ENCODE peak calls at places on chromosomes 16 and 17, in eight cellular contexts. A is amniotic stem cell; N is CD8-positive, alpha-beta memory T cell; O is fibroblast of villous mesenchyme; J is thoracic aorta; H is GM12892; Z is anterior cingulate cortex; G is nephron progenitor cell. P is an unnamed sample.

GRCh38 chr17:37179893-37180292 is 195.9 kb upstream of the C17orf78 start:
- DNase-seq in A (no peak), N (no peak), O (peak), J (no peak), H (no peak), Z (no peak), G (no peak), P (no peak)

GRCh38 chr16:73064227-73064995 is 16.5 kb upstream of the ZFHX3 start:
- DNase-seq in A (no peak), N (no peak), O (peak), J (no peak), H (no peak), Z (no peak), G (no peak), P (no peak)

GRCh38 chr17:2035549-2036490 is 5.9 kb downstream of the DPH1 start:
- DNase-seq in A (no peak), N (no peak), O (no peak), J (no peak), H (no peak), Z (no peak), G (no peak), P (no peak)

GRCh38 chr17:46020023-46020735 is 21.1 kb downstream of the STH start:
- DNase-seq in A (no peak), N (peak), O (no peak), J (no peak), H (no peak), Z (no peak), G (no peak), P (peak)

GRCh38 chr17:75757086-75757681 is 7.8 kb downstream of the GALK1 start:
- DNase-seq in A (no peak), N (no peak), O (no peak), J (no peak), H (no peak), Z (no peak), G (no peak), P (no peak)

GRCh38 chr16:20844588-20844987 is 38.3 kb downstream of the REXO5 start:
- DNase-seq in A (no peak), N (no peak), O (no peak), J (no peak), H (no peak), Z (no peak), G (no peak), P (no peak)

GRCh38 chr17:60327122-60327869 is 64.6 kb downstream of the USP32 start:
- DNase-seq in A (no peak), N (no peak), O (no peak), J (no peak), H (no peak), Z (peak), G (peak), P (no peak)

GRCh38 chr17:57530508-57530907 is 214.6 kb downstream of the CCDC182 start:
- DNase-seq in A (no peak), N (no peak), O (peak), J (no peak), H (no peak), Z (no peak), G (no peak), P (no peak)

GRCh38 chr16:11379420-11379819 is 34.2 kb downstream of the RMI2 start:
- DNase-seq in A (peak), N (peak), O (no peak), J (no peak), H (peak), Z (no peak), G (no peak), P (no peak)

GRCh38 chr17:13601317-13601775 is 383 bp downstream of the HS3ST3A1 start:
- DNase-seq in A (no peak), N (no peak), O (no peak), J (no peak), H (peak), Z (no peak), G (no peak), P (no peak)

GRCh38 chr17:32016231-32016630 is 9.0 kb downstream of the LRRC37B start:
- DNase-seq in A (no peak), N (no peak), O (no peak), J (no peak), H (no peak), Z (no peak), G (no peak), P (no peak)

GRCh38 chr17:28973414-28973813 is 22.1 kb upstream of the PHF12 start:
- DNase-seq in A (no peak), N (no peak), O (peak), J (no peak), H (no peak), Z (peak), G (no peak), P (no peak)

GRCh38 chr16:48126801-48127644 is 28.8 kb downstream of the ABCC12 start:
- DNase-seq in A (peak), N (no peak), O (peak), J (no peak), H (no peak), Z (no peak), G (no peak), P (no peak)

GRCh38 chr16:85376292-85377095 is 236.6 kb upstream of the GSE1 start:
- DNase-seq in A (no peak), N (no peak), O (no peak), J (peak), H (no peak), Z (peak), G (no peak), P (no peak)

GRCh38 chr16:84559311-84559932 is 55.0 kb upstream of the MEAK7 start:
- DNase-seq in A (no peak), N (no peak), O (no peak), J (no peak), H (no peak), Z (no peak), G (no peak), P (no peak)

GRCh38 chr17:2398655-2399571 is 1.9 kb downstream of the MNT start:
- DNase-seq in A (peak), N (peak), O (peak), J (no peak), H (no peak), Z (peak), G (no peak), P (no peak)

GRCh38 chr17:79622776-79623175 is 11.9 kb upstream of the RBFOX3 start:
- DNase-seq in A (no peak), N (peak), O (no peak), J (no peak), H (no peak), Z (no peak), G (no peak), P (no peak)

GRCh38 chr17:4901108-4901647 is 1.7 kb downstream of the CHRNE start:
- DNase-seq in A (no peak), N (no peak), O (no peak), J (no peak), H (no peak), Z (no peak), G (no peak), P (no peak)

GRCh38 chr17:59791603-59792457 is 84.4 kb downstream of the VMP1 start:
- DNase-seq in A (no peak), N (no peak), O (peak), J (no peak), H (no peak), Z (no peak), G (no peak), P (no peak)

GRCh38 chr17:30413109-30413508 is 34.4 kb downstream of the CPD start:
- DNase-seq in A (no peak), N (no peak), O (no peak), J (no peak), H (no peak), Z (no peak), G (no peak), P (no peak)

GRCh38 chr17:4711671-4712111 is 1.3 kb downstream of the ARRB2 start:
- DNase-seq in A (no peak), N (no peak), O (no peak), J (no peak), H (no peak), Z (peak), G (no peak), P (no peak)

GRCh38 chr17:81295678-81296381 is 723 bp upstream of the SLC38A10 start:
- DNase-seq in A (no peak), N (peak), O (peak), J (no peak), H (peak), Z (peak), G (no peak), P (peak)

GRCh38 chr17:68602267-68602644 is 1.1 kb upstream of the FAM20A start:
- DNase-seq in A (no peak), N (no peak), O (no peak), J (no peak), H (no peak), Z (no peak), G (no peak), P (no peak)

GRCh38 chr17:74132354-74132753 is 71.1 kb upstream of the RPL38 start:
- DNase-seq in A (no peak), N (no peak), O (no peak), J (no peak), H (no peak), Z (no peak), G (no peak), P (no peak)

GRCh38 chr16:4911831-4912422 is 25.0 kb downstream of the PPL start:
- DNase-seq in A (no peak), N (no peak), O (peak), J (no peak), H (no peak), Z (no peak), G (no peak), P (no peak)